ENCODE peak calls at places on chromosome 13, in nine cellular contexts. J is activated T-helper 1 cell treated with Interleukin-2 at 50 U/mL for 16 hours; Q is AG09319; V is HTR-8/SVneo; T is activated T-cell treated with anti-CD3 and anti-CD28 coated beads for 1 hour; G is hippocampal formation; M is activated CD4-positive, alpha-beta T cell treated with anti-CD3 and anti-CD28 coated beads for 4 hours; K is Karpas-422; C is ELR. W is an unnamed sample.

GRCh38 chr13:40013554-40013953 is 358.1 kb downstream of the COG6 start:
- DNase-seq in J (no peak), Q (no peak), V (no peak), T (no peak), G (no peak), M (no peak), K (peak), C (no peak), W (no peak)

GRCh38 chr13:114268344-114269280 is 12.8 kb upstream of the UPF3A start:
- DNase-seq in J (no peak), Q (no peak), V (no peak), T (no peak), G (no peak), M (no peak), K (peak), C (no peak), W (no peak)

GRCh38 chr13:75398072-75398471 is 83.9 kb downstream of the TBC1D4 start:
- DNase-seq in J (no peak), Q (no peak), V (no peak), T (no peak), G (no peak), M (no peak), K (no peak), C (no peak), W (no peak)

GRCh38 chr13:37144661-37145060 is 39.2 kb upstream of the CSNK1A1L start:
- DNase-seq in J (no peak), Q (no peak), V (no peak), T (no peak), G (no peak), M (no peak), K (no peak), C (no peak), W (no peak)

GRCh38 chr13:70088926-70089325 is 18.7 kb upstream of the ATXN8OS start:
- DNase-seq in J (no peak), Q (no peak), V (no peak), T (no peak), G (no peak), M (no peak), K (no peak), C (no peak), W (no peak)

GRCh38 chr13:75469087-75469486 is 12.9 kb downstream of the TBC1D4 start:
- DNase-seq in J (no peak), Q (no peak), V (no peak), T (no peak), G (no peak), M (no peak), K (no peak), C (no peak), W (no peak)

GRCh38 chr13:39455534-39456175 is 147.3 kb downstream of the LHFPL6 start:
- DNase-seq in J (no peak), Q (no peak), V (no peak), T (no peak), G (no peak), M (no peak), K (no peak), C (no peak), W (no peak)

GRCh38 chr13:46389985-46390384 is 2.9 kb upstream of the RUBCNL start:
- DNase-seq in J (no peak), Q (no peak), V (no peak), T (no peak), G (peak), M (no peak), K (no peak), C (no peak), W (peak)

GRCh38 chr13:79917628-79918027 is 423.3 kb downstream of the SPRY2 start:
- DNase-seq in J (no peak), Q (no peak), V (no peak), T (no peak), G (no peak), M (no peak), K (no peak), C (no peak), W (no peak)

GRCh38 chr13:86324191-86324590 is 525.0 kb upstream of the SLITRK6 start:
- DNase-seq in J (no peak), Q (no peak), V (no peak), T (no peak), G (no peak), M (no peak), K (no peak), C (no peak), W (no peak)

GRCh38 chr13:72536668-72537399 is 190.6 kb downstream of the MZT1 start:
- DNase-seq in J (no peak), Q (no peak), V (no peak), T (no peak), G (no peak), M (no peak), K (no peak), C (no peak), W (peak)

GRCh38 chr13:51477653-51478324 is 25.0 kb upstream of the INTS6 start:
- DNase-seq in J (no peak), Q (no peak), V (no peak), T (no peak), G (no peak), M (no peak), K (peak), C (no peak), W (no peak)

GRCh38 chr13:100854091-100854490 is 179.5 kb upstream of the TMTC4 start:
- DNase-seq in J (no peak), Q (no peak), V (no peak), T (no peak), G (no peak), M (no peak), K (no peak), C (no peak), W (no peak)